ENCODE peak calls at places on chromosomes 6 and 20, in nine cellular contexts. One of them, this sample, is unnamed.

GRCh38 chr6:47248446-47248845 is 61.3 kb downstream of the TNFRSF21 start:
- DNase-seq in neural crest cell: no peak
- DNase-seq in pancreas: no peak
- DNase-seq in ureter: no peak
- DNase-seq in activated naive CD4-positive, alpha-beta T cell: no peak
- DNase-seq in SW480: no peak
- DNase-seq in Calu3: no peak
- DNase-seq in dermis blood vessel endothelial cell: no peak
- DNase-seq in CD8-positive, alpha-beta memory T cell: no peak
- DNase-seq in this sample: no peak

GRCh38 chr6:137775192-137775591 is 91.9 kb upstream of the TNFAIP3 start:
- DNase-seq in neural crest cell: no peak
- DNase-seq in pancreas: no peak
- DNase-seq in ureter: no peak
- DNase-seq in activated naive CD4-positive, alpha-beta T cell: no peak
- DNase-seq in SW480: no peak
- DNase-seq in Calu3: no peak
- DNase-seq in dermis blood vessel endothelial cell: no peak
- DNase-seq in CD8-positive, alpha-beta memory T cell: no peak
- DNase-seq in this sample: no peak

GRCh38 chr20:18388860-18389259 is 78.0 kb downstream of the DZANK1 start:
- DNase-seq in neural crest cell: no peak
- DNase-seq in pancreas: no peak
- DNase-seq in ureter: no peak
- DNase-seq in activated naive CD4-positive, alpha-beta T cell: no peak
- DNase-seq in SW480: peak
- DNase-seq in Calu3: no peak
- DNase-seq in dermis blood vessel endothelial cell: peak
- DNase-seq in CD8-positive, alpha-beta memory T cell: no peak
- DNase-seq in this sample: no peak

GRCh38 chr6:137341721-137342195 is 122.6 kb upstream of the IFNGR1 start:
- DNase-seq in neural crest cell: no peak
- DNase-seq in pancreas: peak
- DNase-seq in ureter: no peak
- DNase-seq in activated naive CD4-positive, alpha-beta T cell: peak
- DNase-seq in SW480: peak
- DNase-seq in Calu3: peak
- DNase-seq in dermis blood vessel endothelial cell: peak
- DNase-seq in CD8-positive, alpha-beta memory T cell: peak
- DNase-seq in this sample: peak

GRCh38 chr20:46914789-46915359 is 20.2 kb downstream of the EYA2 start:
- DNase-seq in neural crest cell: no peak
- DNase-seq in pancreas: no peak
- DNase-seq in ureter: no peak
- DNase-seq in activated naive CD4-positive, alpha-beta T cell: no peak
- DNase-seq in SW480: no peak
- DNase-seq in Calu3: no peak
- DNase-seq in dermis blood vessel endothelial cell: no peak
- DNase-seq in CD8-positive, alpha-beta memory T cell: no peak
- DNase-seq in this sample: no peak

GRCh38 chr6:129248976-129249375 is 366.0 kb downstream of the LAMA2 start:
- DNase-seq in neural crest cell: no peak
- DNase-seq in pancreas: no peak
- DNase-seq in ureter: no peak
- DNase-seq in activated naive CD4-positive, alpha-beta T cell: no peak
- DNase-seq in SW480: no peak
- DNase-seq in Calu3: no peak
- DNase-seq in dermis blood vessel endothelial cell: no peak
- DNase-seq in CD8-positive, alpha-beta memory T cell: no peak
- DNase-seq in this sample: no peak

GRCh38 chr6:24933868-24934401 is 1.8 kb downstream of the RIPOR2 start:
- DNase-seq in neural crest cell: no peak
- DNase-seq in pancreas: no peak
- DNase-seq in ureter: no peak
- DNase-seq in activated naive CD4-positive, alpha-beta T cell: no peak
- DNase-seq in SW480: peak
- DNase-seq in Calu3: peak
- DNase-seq in dermis blood vessel endothelial cell: peak
- DNase-seq in CD8-positive, alpha-beta memory T cell: peak
- DNase-seq in this sample: no peak

GRCh38 chr20:2475850-2476741 is 5.5 kb upstream of the SNRPB start:
- DNase-seq in neural crest cell: no peak
- DNase-seq in pancreas: no peak
- DNase-seq in ureter: no peak
- DNase-seq in activated naive CD4-positive, alpha-beta T cell: no peak
- DNase-seq in SW480: no peak
- DNase-seq in Calu3: no peak
- DNase-seq in dermis blood vessel endothelial cell: no peak
- DNase-seq in CD8-positive, alpha-beta memory T cell: no peak
- DNase-seq in this sample: peak

GRCh38 chr6:13760307-13760706 is 48.7 kb upstream of the RANBP9 start:
- DNase-seq in neural crest cell: no peak
- DNase-seq in pancreas: no peak
- DNase-seq in ureter: no peak
- DNase-seq in activated naive CD4-positive, alpha-beta T cell: no peak
- DNase-seq in SW480: no peak
- DNase-seq in Calu3: no peak
- DNase-seq in dermis blood vessel endothelial cell: no peak
- DNase-seq in CD8-positive, alpha-beta memory T cell: no peak
- DNase-seq in this sample: no peak

GRCh38 chr6:105428342-105428957 is 25.6 kb upstream of the PREP start:
- DNase-seq in neural crest cell: no peak
- DNase-seq in pancreas: no peak
- DNase-seq in ureter: peak
- DNase-seq in activated naive CD4-positive, alpha-beta T cell: no peak
- DNase-seq in SW480: peak
- DNase-seq in Calu3: peak
- DNase-seq in dermis blood vessel endothelial cell: peak
- DNase-seq in CD8-positive, alpha-beta memory T cell: no peak
- DNase-seq in this sample: no peak

GRCh38 chr6:134621858-134622257 is 303.9 kb upstream of the SGK1 start:
- DNase-seq in neural crest cell: no peak
- DNase-seq in pancreas: no peak
- DNase-seq in ureter: no peak
- DNase-seq in activated naive CD4-positive, alpha-beta T cell: no peak
- DNase-seq in SW480: no peak
- DNase-seq in Calu3: no peak
- DNase-seq in dermis blood vessel endothelial cell: no peak
- DNase-seq in CD8-positive, alpha-beta memory T cell: no peak
- DNase-seq in this sample: no peak

GRCh38 chr6:31216208-31216898 is 45.9 kb upstream of the POU5F1 start:
- DNase-seq in neural crest cell: no peak
- DNase-seq in pancreas: no peak
- DNase-seq in ureter: no peak
- DNase-seq in activated naive CD4-positive, alpha-beta T cell: no peak
- DNase-seq in SW480: no peak
- DNase-seq in Calu3: peak
- DNase-seq in dermis blood vessel endothelial cell: no peak
- DNase-seq in CD8-positive, alpha-beta memory T cell: no peak
- DNase-seq in this sample: no peak

GRCh38 chr6:25612666-25613065 is 39.3 kb upstream of the SCGN start:
- DNase-seq in neural crest cell: no peak
- DNase-seq in pancreas: no peak
- DNase-seq in ureter: no peak
- DNase-seq in activated naive CD4-positive, alpha-beta T cell: no peak
- DNase-seq in SW480: no peak
- DNase-seq in Calu3: no peak
- DNase-seq in dermis blood vessel endothelial cell: no peak
- DNase-seq in CD8-positive, alpha-beta memory T cell: no peak
- DNase-seq in this sample: no peak

GRCh38 chr6:86615299-86615698 is 322.0 kb upstream of the HTR1E start:
- DNase-seq in neural crest cell: no peak
- DNase-seq in pancreas: no peak
- DNase-seq in ureter: no peak
- DNase-seq in activated naive CD4-positive, alpha-beta T cell: no peak
- DNase-seq in SW480: no peak
- DNase-seq in Calu3: no peak
- DNase-seq in dermis blood vessel endothelial cell: no peak
- DNase-seq in CD8-positive, alpha-beta memory T cell: no peak
- DNase-seq in this sample: no peak

GRCh38 chr20:20664795-20665194 is 47.6 kb downstream of the RALGAPA2 start:
- DNase-seq in neural crest cell: no peak
- DNase-seq in pancreas: no peak
- DNase-seq in ureter: no peak
- DNase-seq in activated naive CD4-positive, alpha-beta T cell: no peak
- DNase-seq in SW480: peak
- DNase-seq in Calu3: no peak
- DNase-seq in dermis blood vessel endothelial cell: peak
- DNase-seq in CD8-positive, alpha-beta memory T cell: no peak
- DNase-seq in this sample: no peak

GRCh38 chr6:56821005-56821432 is 133.9 kb upstream of the BEND6 start:
- DNase-seq in neural crest cell: no peak
- DNase-seq in pancreas: no peak
- DNase-seq in ureter: no peak
- DNase-seq in activated naive CD4-positive, alpha-beta T cell: no peak
- DNase-seq in SW480: no peak
- DNase-seq in Calu3: no peak
- DNase-seq in dermis blood vessel endothelial cell: no peak
- DNase-seq in CD8-positive, alpha-beta memory T cell: no peak
- DNase-seq in this sample: no peak

GRCh38 chr20:57211949-57212889 is 54.2 kb downstream of the BMP7 start:
- DNase-seq in neural crest cell: peak
- DNase-seq in pancreas: peak
- DNase-seq in ureter: peak
- DNase-seq in activated naive CD4-positive, alpha-beta T cell: no peak
- DNase-seq in SW480: peak
- DNase-seq in Calu3: peak
- DNase-seq in dermis blood vessel endothelial cell: peak
- DNase-seq in CD8-positive, alpha-beta memory T cell: no peak
- DNase-seq in this sample: no peak

This sample was measured in left lobe of liver.